ENCODE peak calls at places on chromosome 18, in eight cellular contexts. O is IMR-90, F is fibroblast of lung, A is GM23248, W is MM.1S, I is neural progenitor cell, Y is H9, H is HepG2. D is an unnamed sample.

GRCh38 chr18:23283933-23284430 is 148.7 kb downstream of the CABLES1 start:
- DNase-seq in O (peak), F (peak), A (peak), W (no peak), I (no peak), Y (peak), H (peak), D (peak)

GRCh38 chr18:78776706-78777105 is 202.9 kb upstream of the SALL3 start:
- DNase-seq in O (no peak), F (no peak), A (no peak), W (no peak), I (no peak), Y (no peak), H (no peak), D (no peak)

GRCh38 chr18:75360941-75361340 is 66.6 kb downstream of the SMIM21 start:
- DNase-seq in O (no peak), F (no peak), A (no peak), W (no peak), I (no peak), Y (no peak), H (no peak), D (no peak)

GRCh38 chr18:42113529-42114191 is 158.6 kb downstream of the PIK3C3 start:
- DNase-seq in O (peak), F (peak), A (peak), W (peak), I (no peak), Y (no peak), H (peak), D (peak)

GRCh38 chr18:22698711-22699110 is 234.4 kb upstream of the RBBP8 start:
- DNase-seq in O (no peak), F (no peak), A (no peak), W (no peak), I (no peak), Y (no peak), H (no peak), D (peak)

GRCh38 chr18:44627245-44627644 is 53.4 kb upstream of the SETBP1 start:
- DNase-seq in O (peak), F (no peak), A (peak), W (no peak), I (no peak), Y (no peak), H (no peak), D (peak)

GRCh38 chr18:31213641-31214040 is 51.0 kb upstream of the DSC1 start:
- DNase-seq in O (no peak), F (no peak), A (no peak), W (no peak), I (no peak), Y (no peak), H (no peak), D (no peak)

GRCh38 chr18:37335337-37335736 is 230.3 kb downstream of the CELF4 start:
- DNase-seq in O (no peak), F (no peak), A (peak), W (no peak), I (peak), Y (peak), H (no peak), D (no peak)

GRCh38 chr18:3995476-3996102 is 459.5 kb downstream of the DLGAP1 start:
- DNase-seq in O (peak), F (peak), A (peak), W (peak), I (peak), Y (peak), H (peak), D (peak)

GRCh38 chr18:23281626-23282436 is 146.5 kb downstream of the CABLES1 start:
- DNase-seq in O (no peak), F (no peak), A (peak), W (no peak), I (no peak), Y (peak), H (no peak), D (peak)

GRCh38 chr18:49694402-49694801 is 118.9 kb downstream of the ACAA2 start:
- DNase-seq in O (no peak), F (no peak), A (no peak), W (no peak), I (no peak), Y (no peak), H (no peak), D (no peak)

GRCh38 chr18:10142496-10143160 is 228.8 kb downstream of the VAPA start:
- DNase-seq in O (peak), F (peak), A (peak), W (peak), I (no peak), Y (no peak), H (no peak), D (no peak)

DNA sequence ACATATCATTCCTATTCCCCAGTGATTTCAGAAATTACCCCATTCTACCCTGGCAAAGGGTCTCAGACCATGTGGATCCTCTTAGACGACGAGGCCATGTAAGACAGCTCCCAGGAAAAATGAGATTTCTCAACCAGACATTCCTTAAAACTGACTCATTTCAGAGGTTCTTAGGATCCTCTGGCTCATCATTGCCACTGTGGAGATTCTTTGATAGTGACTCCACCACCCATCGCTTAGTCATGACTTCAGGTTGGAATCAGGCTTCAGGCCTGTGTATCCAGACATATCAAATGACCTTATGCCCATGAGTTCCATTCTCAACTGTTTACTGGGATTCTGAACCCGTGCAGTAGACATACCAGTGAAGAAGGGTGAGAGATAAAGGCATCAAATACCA is 245.6 kb upstream of the TCF4 start:
- DNase-seq in O (peak), F (peak), A (peak), W (no peak), I (no peak), Y (no peak), H (no peak), D (peak)
- H2AFZ ChIP-seq in O (peak), F (no peak), A (peak), W (no peak), I (no peak), Y (no peak), H (no peak), D (peak)

GRCh38 chr18:32770651-32771168 is 2.1 kb downstream of the KLHL14 start:
- DNase-seq in O (no peak), F (no peak), A (no peak), W (no peak), I (peak), Y (peak), H (no peak), D (no peak)

GRCh38 chr18:32771169-32771751 is 1.6 kb downstream of the KLHL14 start:
- DNase-seq in O (no peak), F (no peak), A (no peak), W (peak), I (peak), Y (peak), H (peak), D (no peak)

GRCh38 chr18:32770181-32770650 is 2.6 kb downstream of the KLHL14 start:
- DNase-seq in O (no peak), F (no peak), A (no peak), W (no peak), I (peak), Y (peak), H (peak), D (no peak)

GRCh38 chr18:32768646-32769206 is 4.1 kb downstream of the KLHL14 start:
- DNase-seq in O (no peak), F (no peak), A (no peak), W (no peak), I (no peak), Y (no peak), H (no peak), D (no peak)

GRCh38 chr18:32769242-32770180 is 3.3 kb downstream of the KLHL14 start:
- DNase-seq in O (no peak), F (no peak), A (no peak), W (no peak), I (peak), Y (peak), H (peak), D (no peak)
- H3K27ac ChIP-seq in O (no peak), F (no peak), A (no peak), W (no peak), I (no peak), Y (no peak), H (peak), D (no peak)

DNA sequence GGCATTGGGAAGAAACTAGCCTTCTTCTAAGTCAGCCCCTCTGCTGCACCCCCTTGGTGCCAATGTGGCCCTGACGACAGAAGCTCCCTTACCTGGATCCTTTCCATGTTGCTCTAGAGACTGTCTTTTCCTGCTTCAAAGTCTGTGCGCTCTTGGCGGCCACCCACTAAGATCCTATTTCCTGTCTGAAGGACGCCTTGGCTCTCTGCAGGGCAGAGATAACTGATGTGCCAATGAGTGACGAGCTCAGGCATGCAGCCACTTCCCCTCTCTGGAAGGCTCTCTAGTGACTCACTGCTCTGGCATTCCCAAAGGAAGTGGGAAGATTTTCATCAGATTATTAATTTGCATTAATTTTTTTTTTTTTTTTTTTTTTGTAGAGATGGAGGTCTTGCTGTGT is 273.5 kb downstream of the CDH20 start:
- DNase-seq in O (peak), F (peak), A (peak), W (no peak), I (peak), Y (peak), H (no peak), D (peak)
- H3K9ac ChIP-seq in O (peak), F (peak), A (peak), W (no peak), I (no peak), Y (peak), H (no peak), D (peak)

DNA sequence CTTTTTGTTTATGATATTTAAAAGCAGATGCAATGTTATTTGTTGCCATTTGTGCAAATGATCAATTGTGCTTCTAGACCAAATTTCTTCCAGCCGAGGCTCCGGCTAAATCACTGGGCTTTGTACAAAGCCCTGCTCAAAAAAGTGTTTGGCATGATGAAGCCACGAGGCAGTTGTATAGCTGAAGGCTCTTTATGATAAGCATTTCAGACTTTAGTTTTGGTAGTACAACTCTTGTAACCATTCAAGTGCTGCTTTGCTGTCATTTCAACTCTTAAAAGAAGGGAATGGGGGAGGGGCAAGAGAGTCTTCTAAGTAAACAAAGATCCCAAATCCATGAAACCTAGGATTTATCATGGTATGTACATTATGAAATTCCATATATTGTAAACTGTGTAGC is 3.3 kb upstream of the ZNF532 start:
- DNase-seq in O (no peak), F (no peak), A (peak), W (no peak), I (peak), Y (no peak), H (no peak), D (no peak)
- H2AFZ ChIP-seq in O (no peak), F (no peak), A (peak), W (no peak), I (no peak), Y (no peak), H (no peak), D (no peak)

DNA sequence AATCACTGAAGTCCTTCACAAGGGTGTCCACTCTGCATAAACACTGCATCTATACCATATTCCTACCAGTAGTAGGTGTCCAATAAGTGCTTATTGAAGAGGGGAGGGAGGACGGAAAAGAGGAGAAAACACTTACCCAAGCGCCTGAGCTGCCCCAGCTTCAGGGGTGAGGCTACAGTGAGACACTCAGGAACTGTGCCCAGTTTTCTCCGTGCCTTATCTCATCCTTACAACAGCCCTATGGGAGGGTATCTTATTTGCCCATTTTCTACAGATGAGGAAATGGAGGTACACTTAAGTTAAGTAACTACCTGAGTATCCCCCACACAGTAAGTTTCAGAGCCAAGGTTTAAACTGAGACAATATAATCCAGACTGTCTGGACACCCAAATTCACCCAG is 41.5 kb downstream of the RNF152 start:
- DNase-seq in O (no peak), F (no peak), A (no peak), W (no peak), I (no peak), Y (no peak), H (no peak), D (no peak)
- H3K27ac ChIP-seq in O (no peak), F (peak), A (no peak), W (no peak), I (no peak), Y (no peak), H (no peak), D (peak)

D was measured in mammary epithelial cell.